ENCODE peak calls at places on chromosomes 6 and 20, in eight cellular contexts. O is stimulated activated CD8-positive, alpha-beta memory T cell treated with anti-CD3 and anti-CD28 coated beads, Interleukin-7, amount 100 ng/mL, for 1 hour; A is midbrain; E is effector memory CD4-positive, alpha-beta T cell; Z is activated CD4-positive, alpha-beta T cell treated with anti-CD3 and anti-CD28 coated beads, Interleukin-2, amount 10 ng/mL, durations not matched to agents 7 days and 5 days; H is activated naive CD8-positive, alpha-beta T cell treated with anti-CD3 and anti-CD28 coated beads for 36 hours; M is heart left ventricle; J is GDM1. D is an unnamed sample.

GRCh38 chr20:62087227-62087626 is 21.5 kb upstream of the TAF4 start:
- DNase-seq in Z (no peak), J (no peak), A (no peak), H (no peak), E (no peak), M (no peak), O (no peak), D (no peak)

GRCh38 chr6:36615018-36615761 is 21.0 kb downstream of the SRSF3 start:
- DNase-seq in J (peak), O (no peak), H (peak), Z (peak), A (peak), M (no peak), E (peak), D (peak)

GRCh38 chr6:114080891-114081510 is 110.1 kb upstream of the HDAC2 start:
- DNase-seq in E (no peak), H (no peak), M (no peak), J (no peak), Z (no peak), A (no peak), O (no peak), D (no peak)

GRCh38 chr6:39211183-39211582 is 18.1 kb downstream of the KCNK5 start:
- DNase-seq in H (no peak), J (no peak), M (no peak), A (no peak), O (no peak), E (no peak), Z (no peak), D (no peak)

GRCh38 chr20:1062334-1063015 is 55.9 kb upstream of the PSMF1 start:
- DNase-seq in O (no peak), J (no peak), A (peak), M (no peak), Z (no peak), H (no peak), E (no peak), D (no peak)

GRCh38 chr6:31651602-31652191 is 764 bp downstream of the BAG6 start:
- DNase-seq in H (no peak), A (peak), Z (no peak), M (peak), E (no peak), O (no peak), J (no peak), D (no peak)

GRCh38 chr6:96015321-96015790 is 418 bp upstream of the FUT9 start:
- DNase-seq in A (peak), J (no peak), Z (no peak), E (no peak), O (no peak), M (no peak), H (no peak), D (no peak)

GRCh38 chr20:58524814-58525213 is 9.6 kb upstream of the APCDD1L start:
- DNase-seq in Z (no peak), O (no peak), J (no peak), A (no peak), E (no peak), M (no peak), H (no peak), D (no peak)

GRCh38 chr6:105522626-105523322 is 119.9 kb upstream of the PREP start:
- DNase-seq in H (no peak), O (no peak), M (no peak), J (no peak), A (no peak), Z (no peak), E (no peak), D (no peak)

GRCh38 chr20:44711237-44711636 is 3.9 kb upstream of the CCN5 start:
- DNase-seq in E (no peak), O (no peak), A (no peak), Z (no peak), J (no peak), H (no peak), M (peak), D (no peak)

GRCh38 chr6:164757451-164757850 is 552.0 kb downstream of the C6orf118 start:
- DNase-seq in O (no peak), H (no peak), J (no peak), A (no peak), E (no peak), M (no peak), Z (no peak), D (no peak)

GRCh38 chr6:121847806-121848522 is 412.5 kb downstream of the GJA1 start:
- DNase-seq in O (no peak), E (no peak), A (peak), Z (no peak), M (no peak), J (no peak), H (no peak), D (no peak)